ENCODE peak calls at places on chromosomes 7 and 10, in seven cellular contexts. J is K562, A is GM23338, L is GM12878, Q is SK-N-SH, E is HepG2, S is HCT116. T is an unnamed sample.

GRCh38 chr7:70098133-70098561 is 499.9 kb downstream of the AUTS2 start:
- DNase-seq in J (no peak), A (no peak), L (no peak), Q (no peak), E (no peak), S (no peak), T (no peak)

GRCh38 chr10:74460812-74461211 is 309.8 kb downstream of the ADK start:
- DNase-seq in J (no peak), A (no peak), L (no peak), Q (no peak), E (no peak), S (no peak), T (no peak)

GRCh38 chr10:63711866-63712716 is 190.9 kb downstream of the REEP3 start:
- DNase-seq in J (no peak), A (no peak), L (no peak), Q (peak; percentile 82), E (peak; percentile 33), S (peak; percentile 99), T (peak; percentile 96)

GRCh38 chr10:86840498-86840897 is 84.1 kb downstream of the BMPR1A start:
- DNase-seq in J (no peak), A (no peak), L (no peak), Q (peak; percentile 58), E (no peak), S (no peak), T (no peak)

GRCh38 chr7:4461511-4461910 is 220.6 kb upstream of the FOXK1 start:
- DNase-seq in J (no peak), A (no peak), L (no peak), Q (no peak), E (no peak), S (no peak), T (no peak)

GRCh38 chr7:74305987-74306736 is 17.0 kb downstream of the CLIP2 start:
- DNase-seq in J (no peak), A (peak; percentile 2), L (no peak), Q (peak; percentile 48), E (no peak), S (no peak), T (no peak)

GRCh38 chr7:128364166-128364565 is 2.7 kb upstream of the PRRT4 start:
- DNase-seq in J (no peak), A (no peak), L (no peak), Q (no peak), E (no peak), S (no peak), T (no peak)

GRCh38 chr10:128022216-128023196 is 103.7 kb downstream of the MKI67 start:
- DNase-seq in J (no peak), A (no peak), L (no peak), Q (no peak), E (no peak), S (no peak), T (no peak)

GRCh38 chr10:60465801-60466200 is 76.1 kb upstream of the ANK3 start:
- DNase-seq in J (no peak), A (no peak), L (no peak), Q (no peak), E (no peak), S (no peak), T (no peak)

GRCh38 chr10:46551701-46552525 is 4.5 kb downstream of the GPRIN2 start:
- DNase-seq in J (no peak), A (no peak), L (no peak), Q (no peak), E (no peak), S (no peak), T (no peak)

GRCh38 chr7:141688038-141688437 is 13.9 kb downstream of the DENND11 start:
- DNase-seq in J (no peak), A (no peak), L (no peak), Q (no peak), E (no peak), S (no peak), T (no peak)

GRCh38 chr10:112874982-112875381 is 75.1 kb upstream of the TCF7L2 start:
- DNase-seq in J (no peak), A (no peak), L (no peak), Q (no peak), E (no peak), S (no peak), T (no peak)

GRCh38 chr7:149825567-149826343 is 12.4 kb upstream of the ZNF862 start:
- DNase-seq in J (no peak), A (no peak), L (no peak), Q (peak; percentile 30), E (no peak), S (no peak), T (no peak)

DNA sequence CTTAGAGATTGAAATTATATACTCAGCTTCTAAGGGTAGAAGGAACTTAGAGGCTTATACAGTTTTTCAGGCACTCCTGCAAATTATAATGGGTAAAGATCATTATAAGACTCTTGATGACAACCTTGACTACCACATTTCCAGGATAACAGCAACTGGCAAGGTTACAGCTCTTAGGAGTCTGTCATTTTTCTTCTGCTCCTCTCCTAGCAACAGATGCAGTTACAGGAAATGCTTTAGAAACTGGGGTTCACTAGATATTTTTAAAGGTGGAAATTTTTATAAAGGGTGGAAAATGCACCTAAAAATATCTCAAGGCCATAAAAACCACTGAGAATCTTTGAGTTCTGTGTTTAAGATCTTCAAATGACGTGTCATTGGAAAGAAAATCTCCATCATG is 185.8 kb downstream of the RELN start:
- DNase-seq in J (no peak), A (no peak), L (no peak), Q (no peak), E (no peak), S (no peak), T (no peak)
- TF ChIP-seq POLR2AphosphoS5 in J (no peak), A (no peak), L (no peak), Q (no peak), E (no peak), S (no peak), T (no peak)

GRCh38 chr7:24972166-24972477 is 7.9 kb downstream of the OSBPL3 start:
- DNase-seq in J (no peak), A (no peak), L (no peak), Q (no peak), E (no peak), S (no peak), T (no peak)
- H3K4me1 ChIP-seq in J (peaks cover 35% of the 10 kb centered on the region), A (peaks cover 36% of the 10 kb centered on the region), L (peaks cover 31% of the 10 kb centered on the region), Q (peaks cover 21% of the 10 kb centered on the region), E (peaks cover 72% of the 10 kb centered on the region), S (peaks cover 70% of the 10 kb centered on the region), T (no peaks in the 10 kb centered on the region)

DNA sequence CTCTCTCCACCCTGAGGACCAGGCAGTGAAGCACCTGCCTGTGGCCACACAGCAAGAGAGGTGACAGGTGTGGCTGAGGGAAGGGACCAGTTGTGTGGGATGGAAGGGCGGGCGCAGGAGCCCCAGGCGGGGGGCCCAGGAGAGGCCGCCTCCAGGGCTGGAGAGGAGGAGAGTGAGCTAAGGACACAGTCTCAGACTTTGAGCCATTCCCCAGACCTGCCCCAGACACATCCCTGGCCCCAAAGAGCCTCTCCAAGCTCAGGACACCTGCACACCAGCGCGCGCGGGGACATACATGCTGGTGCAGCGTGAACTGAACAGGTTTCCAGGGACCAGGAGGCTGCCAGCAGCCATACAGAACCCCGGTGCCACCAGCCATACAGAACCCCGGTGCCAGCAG is 237.3 kb downstream of the MAD1L1 start:
- DNase-seq in J (no peak), A (no peak), L (no peak), Q (no peak), E (no peak), S (no peak), T (no peak)
- TF ChIP-seq POLR2AphosphoS5 in J (no peak), A (no peak), L (no peak), Q (no peak), E (no peak), S (no peak), T (no peak)

GRCh38 chr7:47709051-47709450 is 127.1 kb upstream of the TNS3 start:
- DNase-seq in J (no peak), A (no peak), L (no peak), Q (no peak), E (no peak), S (no peak), T (no peak)
- H3K4me1 ChIP-seq in J (no peaks in the 10 kb centered on the region), A (no peaks in the 10 kb centered on the region), L (peaks cover 4% of the 10 kb centered on the region), Q (peaks cover 20% of the 10 kb centered on the region), E (no peaks in the 10 kb centered on the region), S (no peaks in the 10 kb centered on the region), T (no peaks in the 10 kb centered on the region)

GRCh38 chr10:13708256-13708990 is 121.7 kb downstream of the PRPF18 start:
- DNase-seq in J (no peak), A (peak; percentile 38), L (no peak), Q (peak; percentile 38), E (no peak), S (no peak), T (no peak)

GRCh38 chr10:13706604-13707003 is 119.8 kb downstream of the PRPF18 start:
- DNase-seq in J (peak; percentile 39), A (no peak), L (no peak), Q (no peak), E (no peak), S (no peak), T (no peak)

GRCh38 chr10:13706175-13706574 is 119.4 kb downstream of the PRPF18 start:
- DNase-seq in J (no peak), A (peak; percentile 55), L (no peak), Q (no peak), E (no peak), S (no peak), T (no peak)

GRCh38 chr10:13705526-13706169 is 118.9 kb downstream of the PRPF18 start:
- DNase-seq in J (peak; percentile 83), A (no peak), L (no peak), Q (no peak), E (no peak), S (no peak), T (no peak)

GRCh38 chr10:13707156-13707881 is 120.6 kb downstream of the PRPF18 start:
- DNase-seq in J (peak; percentile 61), A (peak; percentile 87), L (no peak), Q (no peak), E (peak; percentile 11), S (no peak), T (no peak)
- TF ChIP-seq POLR2AphosphoS5 in J (no peak), A (no peak), L (no peak), Q (no peak), E (no peak), S (no peak), T (peak; percentile 67)

GRCh38 chr7:47456210-47456955 is 125.5 kb downstream of the TNS3 start:
- DNase-seq in J (no peak), A (no peak), L (no peak), Q (no peak), E (no peak), S (no peak), T (no peak)
- H3K4me1 ChIP-seq in J (no peaks in the 10 kb centered on the region), A (no peaks in the 10 kb centered on the region), L (no peaks in the 10 kb centered on the region), Q (peaks cover 55% of the 10 kb centered on the region), E (peaks cover 40% of the 10 kb centered on the region), S (peaks cover 13% of the 10 kb centered on the region), T (peaks cover 56% of the 10 kb centered on the region)

DNA sequence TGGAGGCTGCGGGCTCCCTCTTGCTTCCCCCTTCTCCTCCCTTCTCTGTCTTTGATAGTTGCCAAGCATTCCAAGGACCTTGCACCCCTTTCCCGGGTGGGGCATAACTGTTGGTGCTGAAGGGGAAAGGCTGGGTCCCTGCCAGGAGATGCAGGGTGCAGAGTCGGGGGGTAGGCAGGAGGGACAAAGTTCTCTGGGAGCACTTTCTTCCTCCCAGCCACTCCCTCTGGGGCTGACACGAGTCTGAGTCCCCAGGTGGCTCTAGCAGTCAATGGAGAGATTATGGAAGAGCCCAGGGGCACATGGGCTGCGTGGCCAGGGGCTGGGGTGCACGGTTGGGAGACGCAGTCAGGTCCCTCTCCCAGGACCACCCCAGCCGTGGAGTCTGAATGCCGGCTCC is 2.1 kb downstream of the CLDN15 start:
- DNase-seq in J (no peak), A (no peak), L (no peak), Q (no peak), E (no peak), S (no peak), T (no peak)
- TF ChIP-seq POLR2AphosphoS5 in J (no peak), A (no peak), L (no peak), Q (no peak), E (no peak), S (no peak), T (no peak)

T was measured in esophagus muscularis mucosa.